ENCODE peak calls at places on chromosomes 7 and 10, in ten cellular contexts. W, O, L, E, Z, S, R, H, M and J are unnamed samples.

GRCh38 chr10:75191821-75192568 is 18.6 kb upstream of the VDAC2 start:
- DNase-seq in S (no peak), L (peak), R (peak), Z (no peak), E (peak), H (peak), W (peak), O (peak), M (no peak), J (peak)

GRCh38 chr10:79361721-79362397 is 14.6 kb downstream of the PPIF start:
- DNase-seq in L (no peak), S (no peak), E (no peak), O (no peak), R (no peak), M (no peak), H (no peak), Z (no peak), W (no peak), J (peak)

GRCh38 chr7:50853311-50853710 is 70.6 kb upstream of the GRB10 start:
- DNase-seq in W (no peak), M (no peak), S (no peak), L (no peak), R (no peak), E (no peak), H (no peak), Z (no peak), O (no peak), J (no peak)

GRCh38 chr7:26428571-26428970 is 136.9 kb downstream of the SNX10 start:
- DNase-seq in O (no peak), S (no peak), R (no peak), H (no peak), E (no peak), W (no peak), Z (no peak), M (no peak), L (no peak), J (no peak)

GRCh38 chr10:118633801-118634200 is 38.4 kb upstream of the PRLHR start:
- DNase-seq in Z (no peak), O (no peak), W (no peak), L (no peak), S (no peak), E (no peak), R (no peak), H (no peak), M (no peak), J (no peak)

GRCh38 chr10:71981024-71981867 is 17.1 kb downstream of the CHST3 start:
- DNase-seq in H (no peak), O (no peak), M (no peak), S (no peak), R (no peak), W (no peak), E (no peak), L (no peak), Z (no peak), J (peak)

GRCh38 chr7:96004598-96004997 is 232.2 kb downstream of the DYNC1I1 start:
- DNase-seq in H (peak), Z (no peak), L (no peak), E (peak), W (no peak), S (no peak), M (no peak), R (no peak), O (no peak), J (no peak)

GRCh38 chr7:2710901-2711551 is 23.0 kb downstream of the AMZ1 start:
- DNase-seq in O (no peak), L (no peak), E (no peak), W (no peak), R (no peak), Z (peak), M (no peak), S (no peak), H (no peak), J (peak)

GRCh38 chr7:12588259-12588904 is 17.9 kb downstream of the SCIN start:
- DNase-seq in S (no peak), Z (no peak), W (no peak), H (no peak), O (no peak), L (no peak), M (no peak), E (no peak), R (no peak), J (no peak)

GRCh38 chr7:39838326-39838725 is 111.7 kb upstream of the CDK13 start:
- DNase-seq in W (no peak), H (no peak), L (no peak), R (no peak), E (peak), O (no peak), S (no peak), M (no peak), Z (peak), J (peak)

GRCh38 chr7:32204361-32205018 is 134.3 kb upstream of the PDE1C start:
- DNase-seq in L (no peak), O (peak), E (peak), Z (peak), M (peak), W (no peak), R (peak), H (peak), S (peak), J (peak)

GRCh38 chr7:32228601-32229000 is 158.4 kb upstream of the PDE1C start:
- DNase-seq in L (no peak), S (no peak), M (no peak), O (no peak), R (no peak), H (no peak), E (no peak), W (no peak), Z (no peak), J (no peak)

DNA sequence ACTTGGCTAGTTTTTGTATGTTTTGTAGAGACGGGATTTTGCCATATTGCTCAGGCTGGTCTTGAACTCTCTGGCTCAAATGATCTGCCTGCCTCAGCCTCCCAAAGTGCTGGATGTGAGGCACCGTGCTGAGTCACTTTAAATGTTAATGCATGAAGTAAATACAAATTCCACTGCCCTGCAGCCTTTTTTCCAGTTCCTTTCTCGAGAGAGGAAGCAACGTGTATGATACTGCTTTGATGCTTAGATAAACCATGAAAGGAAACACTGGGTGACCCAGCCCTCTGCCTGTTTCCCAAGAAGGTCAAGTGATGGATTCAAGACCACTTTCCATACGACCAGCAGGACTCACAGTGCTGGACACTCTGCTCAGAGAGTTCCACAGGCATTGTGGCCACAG is 11.3 kb upstream of the MRPS24 start:
- DNase-seq in E (peak), O (no peak), R (no peak), H (no peak), L (no peak), W (no peak), Z (no peak), M (no peak), S (peak), J (no peak)
- H3K4me3 ChIP-seq in E (no peak), O (no peak), R (no peak), H (no peak), L (no peak), W (no peak), Z (no peak), M (no peak), S (no peak), J (no peak)

GRCh38 chr10:88995156-88995876 is 4.7 kb downstream of the FAS start:
- DNase-seq in L (no peak), E (no peak), O (no peak), Z (no peak), S (no peak), W (no peak), H (no peak), M (no peak), R (no peak), J (no peak)
- H3K4me3 ChIP-seq in L (no peak), E (no peak), O (no peak), Z (peak), S (no peak), W (peak), H (no peak), M (no peak), R (no peak), J (no peak)

DNA sequence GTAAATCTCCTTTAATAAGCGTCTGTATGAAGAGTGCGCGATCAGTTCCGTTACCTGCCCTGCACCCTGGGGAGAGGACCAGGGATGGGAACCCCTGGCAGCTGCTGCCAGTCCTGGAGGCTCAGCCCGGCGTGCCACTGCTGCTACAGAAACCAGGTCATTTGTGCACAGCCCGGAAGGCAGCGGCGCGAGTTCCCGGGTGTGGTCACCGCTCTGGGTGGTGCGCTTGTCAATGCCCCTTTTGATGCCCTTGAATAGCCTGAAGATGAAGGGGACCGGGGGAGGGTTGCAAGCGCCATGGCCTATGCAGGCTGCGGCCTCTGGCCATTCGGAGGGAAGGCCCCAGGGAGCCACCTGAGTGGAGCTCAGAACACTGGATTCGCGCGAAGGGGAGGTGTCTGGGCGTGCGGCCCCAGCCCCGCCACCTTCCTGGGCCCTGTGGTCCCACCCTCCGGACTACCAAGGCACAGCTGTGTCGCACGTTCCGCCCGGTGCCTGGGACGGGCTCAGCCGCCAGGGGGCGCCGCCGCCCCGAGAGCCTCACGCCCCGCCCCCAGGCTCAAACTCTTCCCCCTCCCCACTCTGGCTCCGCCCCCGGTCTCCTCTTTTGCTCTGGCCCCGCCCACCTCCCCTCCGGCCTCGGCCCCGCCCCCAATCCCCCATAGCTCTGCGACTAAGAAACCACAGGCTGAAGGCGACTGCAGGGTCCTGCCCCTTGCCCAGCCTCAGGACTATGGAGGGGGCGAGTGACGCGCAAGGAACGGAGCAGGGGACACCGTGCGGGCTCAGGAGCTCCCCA is 16.5 kb downstream of the AP5Z1 start:
- DNase-seq in S (peak), M (peak), L (peak), R (peak), H (peak), W (peak), O (peak), E (peak), Z (peak), J (peak)
- H3K4me3 ChIP-seq in S (no peak), M (peak), L (no peak), R (peak), H (no peak), W (peak), O (no peak), E (peak), Z (no peak), J (peak)

GRCh38 chr10:70054902-70055301 is 2.3 kb downstream of the MACROH2A2 start:
- DNase-seq in E (no peak), W (no peak), S (no peak), L (no peak), Z (no peak), H (no peak), O (no peak), R (no peak), M (no peak), J (peak)

GRCh38 chr10:70055550-70055949 is 2.9 kb downstream of the MACROH2A2 start:
- DNase-seq in L (no peak), Z (no peak), R (no peak), M (no peak), S (no peak), E (no peak), O (no peak), W (no peak), H (no peak), J (peak)

GRCh38 chr10:70053212-70053895 is 708 bp downstream of the MACROH2A2 start:
- DNase-seq in Z (no peak), S (no peak), E (peak), L (no peak), H (peak), O (peak), M (peak), R (peak), W (no peak), J (peak)

GRCh38 chr10:70052462-70053211 is at the start of gene MACROH2A2:
- DNase-seq in R (peak), W (peak), S (peak), H (peak), E (peak), O (peak), Z (no peak), M (peak), L (no peak), J (peak)

GRCh38 chr10:70053896-70054641 is 1.4 kb downstream of the MACROH2A2 start:
- DNase-seq in L (no peak), M (peak), W (no peak), R (no peak), E (no peak), H (peak), O (peak), S (no peak), Z (no peak), J (peak)
- H3K4me3 ChIP-seq in L (no peak), M (peak), W (peak), R (peak), E (peak), H (peak), O (peak), S (peak), Z (no peak), J (peak)

DNA sequence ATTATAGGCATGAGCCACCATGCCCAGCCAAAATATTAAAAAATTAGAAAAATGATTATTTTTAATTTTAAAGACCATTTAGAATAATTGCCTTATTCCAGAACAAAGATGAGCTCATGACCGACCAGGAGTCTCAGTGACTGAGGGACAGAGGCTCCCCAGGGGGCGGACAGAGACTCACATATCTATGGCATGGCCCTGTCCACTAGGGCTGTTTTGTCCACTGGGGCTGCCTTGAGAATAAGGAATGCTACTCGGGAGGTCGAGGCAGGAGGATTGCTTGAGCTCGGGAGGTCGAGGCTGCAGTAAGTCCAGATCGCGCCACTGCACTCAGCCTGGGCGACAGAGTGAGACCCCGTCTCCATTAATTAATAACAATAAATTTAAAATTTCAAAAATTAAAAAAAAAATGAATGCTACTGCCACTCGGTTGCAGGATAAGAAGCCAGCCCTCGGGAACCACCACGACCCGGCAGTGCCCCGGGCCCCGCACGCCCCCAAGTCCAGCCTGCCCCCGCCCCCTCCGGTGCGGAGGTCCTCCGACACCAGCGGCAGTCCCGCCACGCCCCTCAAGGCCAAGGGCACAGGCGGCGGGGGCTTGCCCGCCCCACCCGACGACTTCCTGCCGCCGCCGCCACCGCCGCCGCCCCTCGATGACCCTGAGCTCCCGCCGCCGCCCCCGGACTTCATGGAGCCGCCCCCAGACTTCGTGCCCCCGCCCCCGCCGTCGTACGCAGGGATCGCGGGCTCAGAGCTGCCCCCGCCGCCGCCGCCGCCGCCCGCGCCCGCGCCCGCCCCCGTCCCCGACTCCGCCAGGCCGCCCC is 128.6 kb downstream of the APBB1IP start:
- DNase-seq in S (no peak), W (no peak), E (no peak), H (peak), O (no peak), Z (no peak), L (peak), M (no peak), R (no peak), J (no peak)
- H3K4me3 ChIP-seq in S (peak), W (peak), E (peak), H (peak), O (no peak), Z (no peak), L (no peak), M (peak), R (peak), J (peak)

GRCh38 chr10:125683063-125683462 is at the start of gene TEX36:
- DNase-seq in O (no peak), H (no peak), Z (no peak), R (no peak), E (no peak), W (no peak), L (no peak), S (no peak), M (no peak), J (no peak)

GRCh38 chr10:125684583-125684982 is 1.6 kb upstream of the TEX36 start:
- DNase-seq in O (no peak), L (no peak), R (no peak), W (no peak), H (no peak), M (no peak), Z (no peak), S (no peak), E (no peak), J (no peak)

GRCh38 chr10:125683821-125684220 is 858 bp upstream of the TEX36 start:
- DNase-seq in W (no peak), O (no peak), M (no peak), S (no peak), L (no peak), E (no peak), H (no peak), R (no peak), Z (no peak), J (no peak)

GRCh38 chr10:125679436-125679835 is 3.5 kb downstream of the TEX36 start:
- DNase-seq in M (no peak), O (no peak), S (no peak), E (no peak), R (no peak), Z (no peak), L (no peak), W (no peak), H (no peak), J (no peak)
- H3K4me3 ChIP-seq in M (no peak), O (no peak), S (no peak), E (no peak), R (no peak), Z (no peak), L (no peak), W (no peak), H (no peak), J (no peak)

GRCh38 chr7:138002828-138003189 is 923 bp upstream of the CREB3L2 start:
- DNase-seq in S (no peak), R (no peak), Z (no peak), L (no peak), W (no peak), M (no peak), E (no peak), O (no peak), H (no peak), J (no peak)

GRCh38 chr7:138002096-138002827 is 376 bp upstream of the CREB3L2 start:
- DNase-seq in W (peak), S (peak), O (peak), M (peak), E (peak), H (peak), L (peak), R (peak), Z (peak), J (peak)

GRCh38 chr7:138000081-138000701 is 1.7 kb downstream of the CREB3L2 start:
- DNase-seq in O (peak), L (peak), W (no peak), S (no peak), Z (peak), E (peak), R (peak), M (peak), H (peak), J (peak)

GRCh38 chr7:137999496-138000080 is 2.3 kb downstream of the CREB3L2 start:
- DNase-seq in S (no peak), L (no peak), M (no peak), O (no peak), R (no peak), Z (no peak), E (peak), H (no peak), W (no peak), J (peak)

GRCh38 chr7:138001529-138002095 is at the start of gene CREB3L2:
- DNase-seq in L (peak), M (no peak), R (peak), S (no peak), W (peak), Z (peak), H (peak), O (peak), E (peak), J (peak)
- H3K4me3 ChIP-seq in L (peak), M (peak), R (peak), S (peak), W (peak), Z (peak), H (peak), O (peak), E (peak), J (peak)

GRCh38 chr10:13529714-13529973 is 830 bp upstream of the BEND7 start:
- DNase-seq in R (no peak), L (no peak), M (no peak), S (no peak), O (no peak), H (no peak), W (no peak), E (no peak), Z (no peak), J (no peak)
- H3K4me3 ChIP-seq in R (peak), L (no peak), M (peak), S (peak), O (peak), H (peak), W (peak), E (peak), Z (no peak), J (no peak)

GRCh38 chr10:133350950-133351329 is 3.8 kb downstream of the PRAP1 start:
- DNase-seq in L (no peak), E (no peak), S (no peak), Z (no peak), R (no peak), H (no peak), M (no peak), W (peak), O (no peak), J (no peak)
- H3K4me3 ChIP-seq in L (no peak), E (no peak), S (no peak), Z (no peak), R (no peak), H (no peak), M (no peak), W (no peak), O (no peak), J (no peak)